ENCODE peak calls at places on chromosomes 1 and 21, in six cellular contexts. L is PC-9; Q is CD4-positive, alpha-beta memory T cell; X is GM23248; N is endothelial cell of umbilical vein; W is uterus. M is an unnamed sample.

GRCh38 chr1:31335007-31335406 is 37.9 kb downstream of the FABP3 start:
- DNase-seq in L (no peak), Q (peak; percentile 20), X (peak; percentile 63), N (peak; percentile 67), W (no peak), M (no peak)

GRCh38 chr1:13723810-13724209 is 23.8 kb downstream of the PRDM2 start:
- DNase-seq in L (no peak), Q (no peak), X (peak; percentile 55), N (no peak), W (no peak), M (no peak)

GRCh38 chr21:45317401-45318145 is 29.9 kb upstream of the POFUT2 start:
- DNase-seq in L (no peak), Q (no peak), X (peak; percentile 87), N (peak; percentile 93), W (no peak), M (peak; percentile 94)

GRCh38 chr1:112625696-112626095 is 6.1 kb downstream of the CAPZA1 start:
- DNase-seq in L (no peak), Q (no peak), X (peak; percentile 50), N (no peak), W (no peak), M (peak; percentile 74)

GRCh38 chr1:37189111-37189510 is 154.8 kb upstream of the GRIK3 start:
- DNase-seq in L (no peak), Q (no peak), X (no peak), N (no peak), W (no peak), M (no peak)

GRCh38 chr1:48442864-48443619 is 29.0 kb downstream of the SPATA6 start:
- DNase-seq in L (no peak), Q (no peak), X (no peak), N (peak; percentile 2), W (no peak), M (no peak)

GRCh38 chr1:25905680-25906643 is at the start of gene STMN1:
- DNase-seq in L (no peak), Q (peak; percentile 74), X (peak; percentile 92), N (peak; percentile 93), W (peak; percentile 93), M (peak; percentile 77)

GRCh38 chr21:44884059-44884458 is 10.6 kb upstream of the PTTG1IP start:
- DNase-seq in L (no peak), Q (no peak), X (no peak), N (no peak), W (no peak), M (no peak)

GRCh38 chr1:116806245-116806644 is 52.0 kb downstream of the CD2 start:
- DNase-seq in L (no peak), Q (peak; percentile 57), X (no peak), N (no peak), W (no peak), M (no peak)

GRCh38 chr1:7117599-7118281 is 332.5 kb downstream of the CAMTA1 start:
- DNase-seq in L (peak; percentile 55), Q (no peak), X (peak; percentile 95), N (no peak), W (no peak), M (peak; percentile 51)

GRCh38 chr1:156658496-156658895 is 16.6 kb downstream of the BCAN start:
- DNase-seq in L (no peak), Q (no peak), X (no peak), N (no peak), W (no peak), M (no peak)

GRCh38 chr1:30649321-30649991 is 73.9 kb downstream of the MATN1 start:
- DNase-seq in L (peak; percentile 61), Q (no peak), X (no peak), N (no peak), W (no peak), M (no peak)

GRCh38 chr1:174964261-174964984 is 35.3 kb upstream of the CACYBP start:
- DNase-seq in L (peak; percentile 97), Q (peak; percentile 69), X (peak; percentile 55), N (peak; percentile 25), W (no peak), M (peak; percentile 73)
- H3K4me1 ChIP-seq in L (peaks cover 64% of the 10 kb centered on the region), Q (peaks cover 68% of the 10 kb centered on the region), X (peaks cover 18% of the 10 kb centered on the region), N (peaks cover 26% of the 10 kb centered on the region), W (peaks cover 15% of the 10 kb centered on the region), M (peaks cover 45% of the 10 kb centered on the region)

DNA sequence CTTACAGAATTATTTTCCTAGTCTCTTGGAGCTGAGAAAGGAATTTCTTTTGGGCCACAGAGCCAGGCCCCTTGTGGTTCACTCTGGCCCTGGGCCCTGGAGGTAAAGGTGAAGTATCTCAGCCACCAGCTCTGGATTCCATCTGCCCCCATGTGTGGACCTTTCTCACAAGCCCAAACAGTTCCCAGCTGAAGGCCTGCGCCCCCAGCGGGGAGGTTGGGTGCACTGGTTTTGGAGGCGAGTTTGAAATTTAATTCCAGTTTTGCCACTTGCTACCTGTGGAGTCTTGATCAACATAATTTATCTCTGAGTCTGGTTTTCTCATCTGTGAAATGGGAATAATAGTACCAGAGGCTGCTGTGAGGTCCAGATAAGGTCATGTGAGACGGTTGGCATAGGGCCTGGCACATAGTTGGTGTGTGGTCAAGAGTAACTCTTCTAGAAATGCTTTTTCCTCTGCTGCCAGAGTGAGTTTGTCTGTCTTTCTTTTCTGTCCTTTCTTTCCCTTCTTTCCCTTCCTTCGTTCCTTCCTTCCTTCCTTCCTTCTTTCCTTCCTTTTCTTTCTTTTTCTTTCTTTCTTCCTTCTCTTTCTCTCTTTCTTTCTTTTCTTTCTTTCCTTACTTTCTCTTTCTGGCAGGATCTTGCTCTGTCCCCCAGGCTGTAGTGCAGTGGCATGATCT is 6.1 kb downstream of the AGTRAP start:
- DNase-seq in L (no peak), Q (no peak), X (no peak), N (no peak), W (no peak), M (no peak)
- H3K4me1 ChIP-seq in L (peaks cover 8% of the 10 kb centered on the region), Q (peaks cover 55% of the 10 kb centered on the region), X (peaks cover 7% of the 10 kb centered on the region), N (peaks cover 2% of the 10 kb centered on the region), W (no peaks in the 10 kb centered on the region), M (peaks cover 2% of the 10 kb centered on the region)

GRCh38 chr1:39847940-39848339 is 35.4 kb downstream of the TRIT1 start:
- DNase-seq in L (no peak), Q (no peak), X (no peak), N (no peak), W (no peak), M (no peak)
- H3K4me1 ChIP-seq in L (peaks cover 25% of the 10 kb centered on the region), Q (peaks cover 43% of the 10 kb centered on the region), X (peaks cover 15% of the 10 kb centered on the region), N (peaks cover 8% of the 10 kb centered on the region), W (no peaks in the 10 kb centered on the region), M (peaks cover 18% of the 10 kb centered on the region)

DNA sequence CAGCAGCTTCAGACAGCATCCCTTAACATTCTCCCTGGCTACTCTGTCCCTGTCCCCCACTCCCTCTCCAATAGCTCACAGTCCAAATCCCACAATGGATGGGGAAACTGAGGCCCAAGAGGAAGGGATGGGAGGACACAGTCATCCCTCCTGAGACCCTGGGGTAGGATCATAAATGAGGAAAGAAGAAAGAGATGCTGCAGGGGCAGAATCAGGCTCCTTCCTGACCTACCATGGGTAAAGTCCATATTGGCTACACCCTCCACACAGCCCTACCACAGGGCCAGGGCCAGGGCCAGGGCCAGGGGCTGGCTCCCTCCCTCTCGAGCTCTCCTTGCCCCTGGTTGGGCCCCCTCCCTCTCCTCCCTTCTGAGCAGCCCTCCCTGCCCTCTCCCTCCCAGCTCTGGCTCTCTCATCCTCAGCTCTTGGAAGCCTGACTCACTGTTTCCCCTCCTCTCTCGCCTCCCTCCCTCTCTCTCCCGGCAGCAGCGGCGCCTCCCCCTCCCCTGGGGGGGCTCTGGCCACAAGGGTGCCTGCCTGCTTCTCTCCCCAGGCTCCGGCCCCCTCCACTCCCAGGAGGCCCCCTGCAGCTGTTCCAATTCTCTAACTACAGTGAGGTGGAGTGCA is 4.9 kb downstream of the AHDC1 start:
- DNase-seq in L (no peak), Q (no peak), X (peak; percentile 91), N (peak; percentile 85), W (peak; percentile 87), M (peak; percentile 72)
- H3K4me1 ChIP-seq in L (peaks cover 13% of the 10 kb centered on the region), Q (peaks cover 79% of the 10 kb centered on the region), X (peaks cover 61% of the 10 kb centered on the region), N (peaks cover 23% of the 10 kb centered on the region), W (no peaks in the 10 kb centered on the region), M (peaks cover 52% of the 10 kb centered on the region)

GRCh38 chr1:21295545-21295944 is 5.3 kb upstream of the ECE1 start:
- DNase-seq in L (no peak), Q (no peak), X (no peak), N (peak; percentile 60), W (no peak), M (no peak)

GRCh38 chr1:21295059-21295401 is 4.8 kb upstream of the ECE1 start:
- DNase-seq in L (peak; percentile 62), Q (no peak), X (peak; percentile 57), N (peak; percentile 59), W (no peak), M (peak; percentile 35)

GRCh38 chr1:21297975-21298374 is 7.7 kb upstream of the ECE1 start:
- DNase-seq in L (no peak), Q (no peak), X (peak; percentile 66), N (no peak), W (no peak), M (no peak)

GRCh38 chr1:21294266-21295058 is 4.2 kb upstream of the ECE1 start:
- DNase-seq in L (peak; percentile 85), Q (peak; percentile 95), X (peak; percentile 67), N (no peak), W (no peak), M (peak; percentile 25)

GRCh38 chr1:21296509-21297354 is 6.5 kb upstream of the ECE1 start:
- DNase-seq in L (no peak), Q (no peak), X (peak; percentile 54), N (no peak), W (no peak), M (no peak)
- H3K4me1 ChIP-seq in L (peaks cover 46% of the 10 kb centered on the region), Q (peaks cover 87% of the 10 kb centered on the region), X (peaks cover 17% of the 10 kb centered on the region), N (peaks cover 30% of the 10 kb centered on the region), W (no peaks in the 10 kb centered on the region), M (peaks cover 12% of the 10 kb centered on the region)

GRCh38 chr1:162627662-162628296 is 4.5 kb upstream of the DDR2 start:
- DNase-seq in L (no peak), Q (peak; percentile 2), X (peak; percentile 64), N (peak; percentile 48), W (no peak), M (peak; percentile 28)
- H3K4me1 ChIP-seq in L (no peaks in the 10 kb centered on the region), Q (no peaks in the 10 kb centered on the region), X (peaks cover 56% of the 10 kb centered on the region), N (peaks cover 34% of the 10 kb centered on the region), W (no peaks in the 10 kb centered on the region), M (peaks cover 48% of the 10 kb centered on the region)

DNA sequence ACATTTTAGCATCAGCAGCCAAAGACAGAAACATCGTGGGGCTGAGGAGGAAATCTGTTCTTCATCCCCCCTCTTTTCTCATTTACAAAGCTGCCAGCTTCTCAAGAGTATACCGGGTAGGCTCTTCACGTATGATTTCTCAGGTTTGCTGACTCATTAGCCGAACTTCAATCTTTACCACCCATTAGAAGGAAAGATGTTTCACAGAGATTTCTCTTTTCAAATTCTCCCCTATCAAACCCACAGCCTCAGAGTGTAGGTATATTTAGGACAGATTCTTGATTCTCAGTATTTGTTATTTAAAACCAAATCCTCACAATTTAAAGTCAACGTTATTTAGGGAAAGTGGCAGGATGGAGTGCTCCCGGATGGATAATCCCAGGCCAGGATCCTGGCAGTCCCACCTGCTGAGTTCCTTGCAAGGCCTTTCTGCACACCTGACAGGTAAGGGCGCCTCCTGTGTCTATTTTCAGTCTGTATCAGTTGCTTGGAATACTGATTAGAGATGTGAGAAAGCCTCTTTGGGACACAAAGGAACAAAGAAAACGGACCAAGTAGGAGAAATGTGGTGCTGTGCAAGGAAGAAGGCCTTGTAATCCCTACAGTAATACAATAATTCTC is 12.1 kb downstream of the STYXL2 start:
- DNase-seq in L (no peak), Q (no peak), X (no peak), N (no peak), W (no peak), M (no peak)
- H3K4me1 ChIP-seq in L (peaks cover 78% of the 10 kb centered on the region), Q (peaks cover 30% of the 10 kb centered on the region), X (no peaks in the 10 kb centered on the region), N (no peaks in the 10 kb centered on the region), W (no peaks in the 10 kb centered on the region), M (no peaks in the 10 kb centered on the region)